ENCODE peak calls at places on chromosome 22, in four cellular contexts. One of them, this sample, is unnamed.

GRCh38 chr22:41857160-41857859 is 24.4 kb downstream of the SREBF2 start:
- DNase-seq in K562: peak; percentile 66
- DNase-seq in H1: peak; percentile 63
- DNase-seq in GM12878: peak; percentile 46
- DNase-seq in this sample: peak; percentile 65

GRCh38 chr22:25027959-25028840 is 75.7 kb downstream of the KIAA1671 start:
- DNase-seq in K562: peak; percentile 45
- DNase-seq in H1: peak; percentile 88
- DNase-seq in GM12878: no peak
- DNase-seq in this sample: no peak

GRCh38 chr22:47623056-47623739 is 860.7 kb downstream of the TBC1D22A start:
- DNase-seq in K562: no peak
- DNase-seq in H1: peak; percentile 19
- DNase-seq in GM12878: no peak
- DNase-seq in this sample: no peak

GRCh38 chr22:33438273-33438672 is 380.1 kb upstream of the SYN3 start:
- DNase-seq in H1: no peak
- DNase-seq in GM12878: no peak
- DNase-seq in K562: no peak
- DNase-seq in this sample: no peak

GRCh38 chr22:47888807-47889206 is 1126.4 kb downstream of the TBC1D22A start:
- DNase-seq in K562: no peak
- DNase-seq in GM12878: no peak
- DNase-seq in H1: no peak
- DNase-seq in this sample: no peak

GRCh38 chr22:42114721-42115120 is 15.9 kb downstream of the CYP2D6 start:
- DNase-seq in K562: no peak
- DNase-seq in H1: peak; percentile 80
- DNase-seq in GM12878: no peak
- DNase-seq in this sample: peak; percentile 26

GRCh38 chr22:32042924-32043323 is at the start of gene SLC5A1:
- DNase-seq in H1: no peak
- DNase-seq in K562: no peak
- DNase-seq in GM12878: no peak
- DNase-seq in this sample: no peak

GRCh38 chr22:38788417-38788816 is 5.5 kb downstream of the DNAL4 start:
- DNase-seq in K562: no peak
- DNase-seq in GM12878: no peak
- DNase-seq in H1: no peak
- DNase-seq in this sample: no peak

GRCh38 chr22:30041475-30041874 is 38.8 kb upstream of the HORMAD2 start:
- DNase-seq in H1: no peak
- DNase-seq in GM12878: no peak
- DNase-seq in K562: no peak
- DNase-seq in this sample: no peak

GRCh38 chr22:27644566-27644965 is 157.0 kb downstream of the MN1 start:
- DNase-seq in K562: no peak
- DNase-seq in H1: no peak
- DNase-seq in GM12878: no peak
- DNase-seq in this sample: no peak

GRCh38 chr22:25120761-25121212 is 78.9 kb upstream of the CRYBB3 start:
- DNase-seq in GM12878: no peak
- DNase-seq in K562: no peak
- DNase-seq in H1: no peak
- DNase-seq in this sample: no peak

GRCh38 chr22:32917577-32918375 is 116.3 kb downstream of the TIMP3 start:
- DNase-seq in H1: no peak
- DNase-seq in GM12878: no peak
- DNase-seq in K562: no peak
- DNase-seq in this sample: no peak

GRCh38 chr22:22060200-22061084 is 77.9 kb upstream of the TOP3B start:
- DNase-seq in K562: peak; percentile 99
- DNase-seq in GM12878: no peak
- DNase-seq in H1: peak; percentile 97
- DNase-seq in this sample: peak; percentile 22

GRCh38 chr22:43342347-43343261 is 568 bp downstream of the SCUBE1 start:
- DNase-seq in H1: no peak
- DNase-seq in K562: no peak
- DNase-seq in GM12878: no peak
- DNase-seq in this sample: no peak

GRCh38 chr22:43345761-43346261 is 2.6 kb upstream of the SCUBE1 start:
- DNase-seq in GM12878: no peak
- DNase-seq in K562: peak; percentile 25
- DNase-seq in H1: no peak
- DNase-seq in this sample: no peak

GRCh38 chr22:43341565-43341964 is 1.6 kb downstream of the SCUBE1 start:
- DNase-seq in H1: no peak
- DNase-seq in K562: no peak
- DNase-seq in GM12878: no peak
- DNase-seq in this sample: no peak

GRCh38 chr22:43345356-43345755 is 2.2 kb upstream of the SCUBE1 start:
- DNase-seq in GM12878: no peak
- DNase-seq in K562: no peak
- DNase-seq in H1: no peak
- DNase-seq in this sample: no peak

DNA sequence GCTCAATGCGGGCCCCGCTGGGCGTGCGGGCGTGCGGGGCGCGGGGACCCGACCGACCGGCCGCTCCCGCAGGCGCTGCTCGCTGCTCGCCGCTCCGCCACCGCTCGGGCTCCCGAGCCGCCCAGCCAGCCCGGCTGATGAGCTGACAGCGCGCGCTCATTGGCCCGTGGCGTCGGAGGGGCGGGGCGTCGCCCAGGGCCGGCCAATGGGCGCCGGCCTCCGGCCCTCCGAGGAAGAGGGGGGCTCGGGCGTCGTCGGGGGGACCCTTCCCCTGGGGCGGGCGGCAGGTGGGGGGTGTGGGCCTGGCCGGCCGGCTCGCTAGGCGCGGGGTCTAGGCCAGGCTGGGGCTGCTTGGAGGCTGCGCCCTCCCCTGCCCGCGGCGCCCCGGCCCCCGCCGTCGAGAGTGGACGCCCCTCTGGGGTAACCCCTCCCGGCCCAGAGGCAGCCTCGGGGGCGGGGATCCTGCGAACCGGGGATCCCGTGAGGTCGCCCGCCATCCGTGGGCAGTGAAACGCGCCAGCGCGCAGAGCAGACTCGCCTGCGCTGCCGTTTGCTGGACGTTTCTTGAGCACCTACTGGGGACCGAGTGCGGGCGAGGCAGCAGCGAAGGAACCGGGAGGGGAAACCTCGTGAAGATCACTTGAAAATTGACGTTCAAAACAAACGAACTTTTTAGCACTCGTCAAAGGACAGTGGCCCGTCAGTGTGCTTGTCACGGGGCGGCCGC is at the start of gene SCUBE1:
- DNase-seq in GM12878: no peak
- DNase-seq in H1: peak; percentile 88
- DNase-seq in K562: peak; percentile 91
- DNase-seq in this sample: no peak
- TF ChIP-seq SRF in GM12878: no peak
- TF ChIP-seq SRF in H1: no peak
- TF ChIP-seq SRF in K562: no peak
- TF ChIP-seq SRF in this sample: no peak

GRCh38 chr22:23251445-23252093 is 71.3 kb downstream of the BCR start:
- DNase-seq in K562: peak; percentile 93
- DNase-seq in H1: no peak
- DNase-seq in GM12878: no peak
- DNase-seq in this sample: peak; percentile 12
- TF ChIP-seq SRF in K562: no peak
- TF ChIP-seq SRF in H1: no peak
- TF ChIP-seq SRF in GM12878: no peak
- TF ChIP-seq SRF in this sample: no peak

GRCh38 chr22:19290400-19291217 is 910 bp downstream of the CLTCL1 start:
- DNase-seq in H1: no peak
- DNase-seq in K562: peak; percentile 69
- DNase-seq in GM12878: no peak
- DNase-seq in this sample: no peak

GRCh38 chr22:19285831-19286230 is 5.7 kb downstream of the CLTCL1 start:
- DNase-seq in GM12878: no peak
- DNase-seq in H1: no peak
- DNase-seq in K562: no peak
- DNase-seq in this sample: no peak

GRCh38 chr22:19289475-19290161 is 1.9 kb downstream of the CLTCL1 start:
- DNase-seq in H1: no peak
- DNase-seq in GM12878: no peak
- DNase-seq in K562: peak; percentile 43
- DNase-seq in this sample: no peak

GRCh38 chr22:19287889-19288288 is 3.6 kb downstream of the CLTCL1 start:
- DNase-seq in H1: no peak
- DNase-seq in GM12878: no peak
- DNase-seq in K562: no peak
- DNase-seq in this sample: no peak

GRCh38 chr22:19287076-19287724 is 4.3 kb downstream of the CLTCL1 start:
- DNase-seq in K562: no peak
- DNase-seq in H1: no peak
- DNase-seq in GM12878: no peak
- DNase-seq in this sample: no peak
- TF ChIP-seq SRF in K562: no peak
- TF ChIP-seq SRF in H1: no peak
- TF ChIP-seq SRF in GM12878: no peak
- TF ChIP-seq SRF in this sample: no peak

DNA sequence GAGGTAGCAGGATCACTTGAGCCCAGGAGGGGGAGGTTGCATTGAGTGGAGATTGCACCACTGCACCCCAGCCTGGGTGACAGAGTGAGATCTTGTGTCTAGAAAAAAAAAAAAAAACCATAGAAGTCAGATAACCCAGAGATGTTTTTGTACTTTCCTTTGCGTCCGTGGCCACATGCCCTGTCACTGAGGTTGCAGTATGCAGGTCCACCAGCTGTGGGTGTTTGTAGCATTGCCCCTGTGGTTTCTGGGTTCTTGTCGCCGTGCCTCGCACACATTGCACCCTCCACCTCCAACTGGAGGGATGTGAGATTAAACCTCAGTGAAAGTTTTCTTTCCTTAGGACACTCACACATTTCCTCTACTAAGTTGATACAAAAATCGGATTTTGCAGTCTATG is 70.3 kb downstream of the TNRC6B start:
- DNase-seq in K562: no peak
- DNase-seq in GM12878: no peak
- DNase-seq in H1: no peak
- DNase-seq in this sample: no peak
- TF ChIP-seq SRF in K562: no peak
- TF ChIP-seq SRF in GM12878: no peak
- TF ChIP-seq SRF in H1: no peak
- TF ChIP-seq SRF in this sample: no peak

GRCh38 chr22:28838971-28839370 is 38.6 kb upstream of the XBP1 start:
- DNase-seq in GM12878: no peak
- DNase-seq in K562: no peak
- DNase-seq in H1: no peak
- DNase-seq in this sample: no peak
- TF ChIP-seq SRF in GM12878: no peak
- TF ChIP-seq SRF in K562: no peak
- TF ChIP-seq SRF in H1: no peak
- TF ChIP-seq SRF in this sample: no peak

DNA sequence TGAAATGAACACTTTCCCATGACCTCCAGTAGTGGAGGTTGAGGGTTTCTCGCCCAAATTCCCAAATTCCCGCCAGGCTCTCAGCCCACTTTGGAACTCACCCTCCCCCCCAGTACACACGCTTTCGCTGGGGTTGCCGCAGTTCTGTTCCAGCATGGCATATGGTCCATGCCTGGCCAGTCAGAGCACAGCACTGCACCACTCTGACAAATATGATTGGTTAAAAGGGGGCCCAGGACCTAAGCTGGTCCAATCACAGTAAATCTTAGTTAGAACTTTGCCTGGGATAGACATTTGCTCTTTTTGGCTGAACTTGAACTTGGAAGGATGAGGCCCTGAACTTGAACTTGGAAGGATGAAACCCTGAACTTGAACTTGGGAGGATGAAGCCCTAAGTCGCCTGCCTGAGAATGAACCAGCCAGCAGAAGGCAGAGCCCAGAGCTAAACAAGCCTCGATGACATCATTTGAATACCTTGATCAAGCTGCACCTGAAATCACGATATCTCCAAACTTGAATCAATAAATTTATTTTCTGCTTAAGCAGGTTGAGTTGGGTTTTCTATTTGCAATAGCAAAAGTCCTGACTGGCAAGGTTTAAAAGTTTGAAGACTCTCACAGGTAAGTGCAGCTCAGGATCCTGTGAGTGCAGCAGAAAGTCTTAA is 12.6 kb upstream of the SSTR3 start:
- DNase-seq in H1: no peak
- DNase-seq in K562: no peak
- DNase-seq in GM12878: no peak
- DNase-seq in this sample: no peak
- TF ChIP-seq SRF in H1: no peak
- TF ChIP-seq SRF in K562: no peak
- TF ChIP-seq SRF in GM12878: no peak
- TF ChIP-seq SRF in this sample: no peak

GRCh38 chr22:35154937-35155387 is 89.0 kb downstream of the ISX start:
- DNase-seq in H1: peak; percentile 84
- DNase-seq in GM12878: no peak
- DNase-seq in K562: peak; percentile 60
- DNase-seq in this sample: peak; percentile 57
- TF ChIP-seq SRF in H1: no peak
- TF ChIP-seq SRF in GM12878: no peak
- TF ChIP-seq SRF in K562: no peak
- TF ChIP-seq SRF in this sample: no peak

GRCh38 chr22:46057762-46058420 is 80.9 kb upstream of the WNT7B start:
- DNase-seq in K562: no peak
- DNase-seq in H1: no peak
- DNase-seq in GM12878: peak; percentile 56
- DNase-seq in this sample: no peak
- TF ChIP-seq SRF in K562: no peak
- TF ChIP-seq SRF in H1: no peak
- TF ChIP-seq SRF in GM12878: no peak
- TF ChIP-seq SRF in this sample: no peak

DNA sequence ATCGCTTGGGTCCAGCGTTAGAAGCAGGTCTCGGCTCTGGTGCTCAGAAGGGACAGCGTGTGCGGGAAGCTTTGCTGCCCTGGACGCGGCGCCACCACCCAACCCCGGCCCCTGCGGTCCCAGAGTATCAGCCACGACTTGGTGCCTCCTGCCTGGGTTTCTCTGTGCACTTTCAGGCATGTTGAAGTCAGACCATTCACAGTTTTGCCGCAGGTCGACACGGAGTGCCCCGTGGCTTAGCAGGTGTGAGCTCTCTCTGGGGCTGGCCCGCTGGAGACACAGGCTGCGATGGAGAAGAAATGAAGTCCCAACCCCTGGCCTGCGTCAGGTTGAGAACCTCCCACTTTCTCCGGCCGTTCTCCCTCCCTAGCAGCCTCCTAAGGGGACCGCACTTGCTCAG is 494.5 kb downstream of the BRD1 start:
- DNase-seq in K562: no peak
- DNase-seq in GM12878: no peak
- DNase-seq in H1: peak; percentile 33
- DNase-seq in this sample: no peak
- TF ChIP-seq SRF in K562: no peak
- TF ChIP-seq SRF in GM12878: no peak
- TF ChIP-seq SRF in H1: no peak
- TF ChIP-seq SRF in this sample: no peak

GRCh38 chr22:44574057-44574456 is 76.0 kb upstream of the RTL6 start:
- DNase-seq in K562: no peak
- DNase-seq in H1: no peak
- DNase-seq in GM12878: no peak
- DNase-seq in this sample: peak; percentile 19
- TF ChIP-seq SRF in K562: no peak
- TF ChIP-seq SRF in H1: no peak
- TF ChIP-seq SRF in GM12878: no peak
- TF ChIP-seq SRF in this sample: no peak

This sample was measured in HCT116.